ENCODE peak calls at places on chromosome 16, in eight cellular contexts. One of them, this sample, is unnamed.

GRCh38 chr16:80303691-80304090 is 237.1 kb upstream of the DYNLRB2 start:
- DNase-seq in HCT116: no peak
- DNase-seq in testis: no peak
- DNase-seq in spleen: no peak
- DNase-seq in esophagus squamous epithelium: no peak
- DNase-seq in lower leg skin: no peak
- DNase-seq in uterus: no peak
- DNase-seq in prostate gland: no peak
- DNase-seq in this sample: peak; percentile 61

GRCh38 chr16:1834096-1834495 is 7.1 kb downstream of the FAHD1 start:
- DNase-seq in HCT116: no peak
- DNase-seq in testis: no peak
- DNase-seq in spleen: no peak
- DNase-seq in esophagus squamous epithelium: no peak
- DNase-seq in lower leg skin: no peak
- DNase-seq in uterus: no peak
- DNase-seq in prostate gland: no peak
- DNase-seq in this sample: no peak

GRCh38 chr16:77763994-77764393 is 24.4 kb upstream of the VAT1L start:
- DNase-seq in HCT116: no peak
- DNase-seq in testis: no peak
- DNase-seq in spleen: no peak
- DNase-seq in esophagus squamous epithelium: no peak
- DNase-seq in lower leg skin: no peak
- DNase-seq in uterus: no peak
- DNase-seq in prostate gland: no peak
- DNase-seq in this sample: peak; percentile 49

GRCh38 chr16:66519974-66520373 is 29.9 kb downstream of the TK2 start:
- DNase-seq in HCT116: no peak
- DNase-seq in testis: no peak
- DNase-seq in spleen: no peak
- DNase-seq in esophagus squamous epithelium: no peak
- DNase-seq in lower leg skin: peak; percentile 78
- DNase-seq in uterus: no peak
- DNase-seq in prostate gland: no peak
- DNase-seq in this sample: no peak

GRCh38 chr16:22318690-22319358 is 21.6 kb downstream of the POLR3E start:
- DNase-seq in HCT116: no peak
- DNase-seq in testis: peak; percentile 40
- DNase-seq in spleen: peak; percentile 86
- DNase-seq in esophagus squamous epithelium: no peak
- DNase-seq in lower leg skin: peak; percentile 79
- DNase-seq in uterus: no peak
- DNase-seq in prostate gland: no peak
- DNase-seq in this sample: no peak

GRCh38 chr16:79264237-79265104 is 336.1 kb downstream of the MAF start:
- DNase-seq in HCT116: no peak
- DNase-seq in testis: no peak
- DNase-seq in spleen: no peak
- DNase-seq in esophagus squamous epithelium: no peak
- DNase-seq in lower leg skin: peak; percentile 74
- DNase-seq in uterus: no peak
- DNase-seq in prostate gland: no peak
- DNase-seq in this sample: no peak

GRCh38 chr16:81616321-81617020 is 162.6 kb upstream of the PLCG2 start:
- DNase-seq in HCT116: no peak
- DNase-seq in testis: peak; percentile 37
- DNase-seq in spleen: peak; percentile 95
- DNase-seq in esophagus squamous epithelium: peak; percentile 16
- DNase-seq in lower leg skin: no peak
- DNase-seq in uterus: peak; percentile 46
- DNase-seq in prostate gland: peak; percentile 71
- DNase-seq in this sample: peak; percentile 78

GRCh38 chr16:66069576-66069975 is 296.9 kb upstream of the CDH5 start:
- DNase-seq in HCT116: no peak
- DNase-seq in testis: no peak
- DNase-seq in spleen: no peak
- DNase-seq in esophagus squamous epithelium: no peak
- DNase-seq in lower leg skin: no peak
- DNase-seq in uterus: no peak
- DNase-seq in prostate gland: no peak
- DNase-seq in this sample: no peak

GRCh38 chr16:10964891-10965326 is 20.5 kb downstream of the CLEC16A start:
- DNase-seq in HCT116: no peak
- DNase-seq in testis: no peak
- DNase-seq in spleen: no peak
- DNase-seq in esophagus squamous epithelium: no peak
- DNase-seq in lower leg skin: no peak
- DNase-seq in uterus: no peak
- DNase-seq in prostate gland: no peak
- DNase-seq in this sample: no peak

GRCh38 chr16:4505356-4506153 is 29.4 kb downstream of the HMOX2 start:
- DNase-seq in HCT116: no peak
- DNase-seq in testis: no peak
- DNase-seq in spleen: peak; percentile 94
- DNase-seq in esophagus squamous epithelium: no peak
- DNase-seq in lower leg skin: no peak
- DNase-seq in uterus: no peak
- DNase-seq in prostate gland: no peak
- DNase-seq in this sample: no peak

GRCh38 chr16:74698220-74698619 is 2.4 kb downstream of the MLKL start:
- DNase-seq in HCT116: no peak
- DNase-seq in testis: no peak
- DNase-seq in spleen: no peak
- DNase-seq in esophagus squamous epithelium: no peak
- DNase-seq in lower leg skin: no peak
- DNase-seq in uterus: no peak
- DNase-seq in prostate gland: no peak
- DNase-seq in this sample: no peak

GRCh38 chr16:65214196-65214595 is 92.3 kb upstream of the CDH11 start:
- DNase-seq in HCT116: no peak
- DNase-seq in testis: no peak
- DNase-seq in spleen: no peak
- DNase-seq in esophagus squamous epithelium: no peak
- DNase-seq in lower leg skin: no peak
- DNase-seq in uterus: no peak
- DNase-seq in prostate gland: no peak
- DNase-seq in this sample: no peak

GRCh38 chr16:24070851-24071250 is 185.3 kb upstream of the CACNG3 start:
- DNase-seq in HCT116: peak; percentile 43
- DNase-seq in testis: peak; percentile 46
- DNase-seq in spleen: no peak
- DNase-seq in esophagus squamous epithelium: no peak
- DNase-seq in lower leg skin: no peak
- DNase-seq in uterus: no peak
- DNase-seq in prostate gland: no peak
- DNase-seq in this sample: no peak

GRCh38 chr16:50742521-50743150 is 750 bp downstream of the CYLD start:
- DNase-seq in HCT116: no peak
- DNase-seq in testis: no peak
- DNase-seq in spleen: no peak
- DNase-seq in esophagus squamous epithelium: no peak
- DNase-seq in lower leg skin: peak; percentile 88
- DNase-seq in uterus: peak; percentile 27
- DNase-seq in prostate gland: no peak
- DNase-seq in this sample: peak; percentile 30

GRCh38 chr16:50740747-50741146 is 1.1 kb upstream of the CYLD start:
- DNase-seq in HCT116: no peak
- DNase-seq in testis: no peak
- DNase-seq in spleen: no peak
- DNase-seq in esophagus squamous epithelium: no peak
- DNase-seq in lower leg skin: peak; percentile 57
- DNase-seq in uterus: no peak
- DNase-seq in prostate gland: no peak
- DNase-seq in this sample: no peak

GRCh38 chr16:50743575-50744225 is 1.8 kb downstream of the CYLD start:
- DNase-seq in HCT116: no peak
- DNase-seq in testis: no peak
- DNase-seq in spleen: no peak
- DNase-seq in esophagus squamous epithelium: no peak
- DNase-seq in lower leg skin: no peak
- DNase-seq in uterus: no peak
- DNase-seq in prostate gland: no peak
- DNase-seq in this sample: peak; percentile 54

GRCh38 chr16:50741225-50741807 is 570 bp upstream of the CYLD start:
- DNase-seq in HCT116: no peak
- DNase-seq in testis: no peak
- DNase-seq in spleen: no peak
- DNase-seq in esophagus squamous epithelium: no peak
- DNase-seq in lower leg skin: peak; percentile 87
- DNase-seq in uterus: peak; percentile 41
- DNase-seq in prostate gland: no peak
- DNase-seq in this sample: peak; percentile 5

GRCh38 chr16:50741808-50742520 is at the start of gene CYLD:
- DNase-seq in HCT116: peak; percentile 97
- DNase-seq in testis: peak; percentile 100
- DNase-seq in spleen: peak; percentile 99
- DNase-seq in esophagus squamous epithelium: peak; percentile 98
- DNase-seq in lower leg skin: peak; percentile 100
- DNase-seq in uterus: peak; percentile 100
- DNase-seq in prostate gland: peak; percentile 100
- DNase-seq in this sample: peak; percentile 100
- TF ChIP-seq POLR2A in HCT116: no peak
- TF ChIP-seq POLR2A in testis: no peak
- TF ChIP-seq POLR2A in spleen: peak; percentile 89
- TF ChIP-seq POLR2A in esophagus squamous epithelium: peak; percentile 89
- TF ChIP-seq POLR2A in lower leg skin: no peak
- TF ChIP-seq POLR2A in uterus: peak; percentile 70
- TF ChIP-seq POLR2A in prostate gland: peak; percentile 78
- TF ChIP-seq POLR2A in this sample: peak; percentile 83

DNA sequence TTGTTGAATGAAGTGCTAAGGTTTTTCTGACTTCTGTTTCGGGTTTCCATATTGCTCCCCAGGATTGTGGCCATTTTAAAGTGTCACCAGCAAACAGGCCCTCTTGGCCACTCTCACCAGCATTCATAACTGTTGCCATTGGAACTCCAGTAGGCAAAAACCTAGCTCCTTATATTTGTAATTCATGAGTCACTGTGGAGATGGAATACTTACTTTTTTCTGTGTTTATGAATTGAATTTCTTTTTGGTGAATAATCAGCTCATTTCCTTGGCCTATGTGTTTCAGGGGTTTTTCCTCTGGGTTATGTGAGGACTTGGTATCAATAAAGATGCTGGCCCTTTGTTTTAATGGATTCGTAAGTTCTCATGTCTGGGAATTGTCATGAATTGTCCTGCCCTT is 255.1 kb downstream of the SNX29 start:
- DNase-seq in HCT116: no peak
- DNase-seq in testis: no peak
- DNase-seq in spleen: no peak
- DNase-seq in esophagus squamous epithelium: no peak
- DNase-seq in lower leg skin: no peak
- DNase-seq in uterus: no peak
- DNase-seq in prostate gland: no peak
- DNase-seq in this sample: no peak
- H3K4me3 ChIP-seq in HCT116: no peak overlapping the region
- H3K4me3 ChIP-seq in testis: no peak overlapping the region
- H3K4me3 ChIP-seq in spleen: no peak overlapping the region
- H3K4me3 ChIP-seq in esophagus squamous epithelium: no peak overlapping the region
- H3K4me3 ChIP-seq in lower leg skin: no peak overlapping the region
- H3K4me3 ChIP-seq in uterus: no peak overlapping the region
- H3K4me3 ChIP-seq in prostate gland: no peak overlapping the region
- H3K4me3 ChIP-seq in this sample: no peak overlapping the region

GRCh38 chr16:29860218-29860617 is 2.8 kb downstream of the CDIPT start:
- DNase-seq in HCT116: no peak
- DNase-seq in testis: no peak
- DNase-seq in spleen: no peak
- DNase-seq in esophagus squamous epithelium: no peak
- DNase-seq in lower leg skin: no peak
- DNase-seq in uterus: no peak
- DNase-seq in prostate gland: no peak
- DNase-seq in this sample: no peak

GRCh38 chr16:29862383-29862883 is 593 bp downstream of the CDIPT start:
- DNase-seq in HCT116: no peak
- DNase-seq in testis: peak; percentile 76
- DNase-seq in spleen: no peak
- DNase-seq in esophagus squamous epithelium: no peak
- DNase-seq in lower leg skin: no peak
- DNase-seq in uterus: no peak
- DNase-seq in prostate gland: peak; percentile 39
- DNase-seq in this sample: peak; percentile 49

GRCh38 chr16:29864205-29864604 is 1.2 kb upstream of the CDIPT start:
- DNase-seq in HCT116: no peak
- DNase-seq in testis: no peak
- DNase-seq in spleen: no peak
- DNase-seq in esophagus squamous epithelium: no peak
- DNase-seq in lower leg skin: no peak
- DNase-seq in uterus: no peak
- DNase-seq in prostate gland: no peak
- DNase-seq in this sample: no peak

GRCh38 chr16:29863669-29863984 is 601 bp upstream of the CDIPT start:
- DNase-seq in HCT116: no peak
- DNase-seq in testis: no peak
- DNase-seq in spleen: no peak
- DNase-seq in esophagus squamous epithelium: no peak
- DNase-seq in lower leg skin: no peak
- DNase-seq in uterus: no peak
- DNase-seq in prostate gland: no peak
- DNase-seq in this sample: no peak

DNA sequence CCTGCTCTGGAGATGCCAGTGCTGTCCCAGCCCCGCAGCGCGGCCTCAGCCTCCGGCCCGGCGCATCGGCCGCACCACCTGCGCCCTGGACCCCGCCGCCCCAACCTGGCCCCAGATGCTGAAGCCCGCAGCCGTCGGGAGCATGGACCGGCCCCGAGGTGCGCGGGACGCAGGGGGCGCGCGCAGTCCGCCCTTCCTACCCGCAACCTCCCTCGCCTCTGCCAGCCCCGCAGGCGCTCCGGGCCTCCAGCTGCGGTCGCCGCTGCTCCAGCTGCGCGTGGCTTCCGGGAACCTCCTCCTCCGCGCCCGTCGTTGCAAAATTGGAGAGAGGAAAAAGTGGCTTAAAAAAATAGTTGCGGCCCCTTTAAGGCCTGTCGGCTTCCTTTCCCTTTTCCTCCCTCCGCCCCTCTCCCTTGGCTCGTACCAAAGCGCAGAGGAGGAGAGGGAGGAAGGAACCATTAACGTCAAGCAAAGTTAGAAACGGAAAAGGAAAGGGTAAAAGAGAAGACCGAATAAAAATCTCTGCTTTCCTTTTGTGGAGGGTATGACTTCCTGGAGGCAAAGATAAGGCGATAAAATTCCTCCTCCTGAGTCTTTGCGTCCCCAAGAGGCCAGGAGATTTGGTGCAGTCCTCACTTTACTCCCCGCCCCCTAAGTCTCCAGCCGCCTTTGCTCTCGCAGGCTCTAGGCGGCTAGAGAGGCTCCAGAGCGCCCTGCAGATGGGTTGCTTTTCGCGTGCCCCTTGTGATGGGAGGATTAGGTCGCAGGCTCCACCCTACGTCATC is at the start of gene CDIPT:
- DNase-seq in HCT116: peak; percentile 98
- DNase-seq in testis: peak; percentile 97
- DNase-seq in spleen: peak; percentile 97
- DNase-seq in esophagus squamous epithelium: peak; percentile 60
- DNase-seq in lower leg skin: peak; percentile 98
- DNase-seq in uterus: peak; percentile 95
- DNase-seq in prostate gland: peak; percentile 94
- DNase-seq in this sample: peak; percentile 96
- TF ChIP-seq POLR2A in HCT116: peak; percentile 52
- TF ChIP-seq POLR2A in testis: no peak
- TF ChIP-seq POLR2A in spleen: peak; percentile 78
- TF ChIP-seq POLR2A in esophagus squamous epithelium: no peak
- TF ChIP-seq POLR2A in lower leg skin: no peak
- TF ChIP-seq POLR2A in uterus: peak; percentile 16
- TF ChIP-seq POLR2A in prostate gland: peak; percentile 30
- TF ChIP-seq POLR2A in this sample: no peak

GRCh38 chr16:84595052-84595481 is 22.8 kb downstream of the COTL1 start:
- DNase-seq in HCT116: no peak
- DNase-seq in testis: no peak
- DNase-seq in spleen: no peak
- DNase-seq in esophagus squamous epithelium: no peak
- DNase-seq in lower leg skin: no peak
- DNase-seq in uterus: no peak
- DNase-seq in prostate gland: peak; percentile 25
- DNase-seq in this sample: no peak
- H3K4me3 ChIP-seq in HCT116: no peak overlapping the region
- H3K4me3 ChIP-seq in testis: no peak overlapping the region
- H3K4me3 ChIP-seq in spleen: peak overlapping the region; percentile 21
- H3K4me3 ChIP-seq in esophagus squamous epithelium: no peak overlapping the region
- H3K4me3 ChIP-seq in lower leg skin: no peak overlapping the region
- H3K4me3 ChIP-seq in uterus: no peak overlapping the region
- H3K4me3 ChIP-seq in prostate gland: no peak overlapping the region
- H3K4me3 ChIP-seq in this sample: no peak overlapping the region

This sample was measured in thyroid gland.